ENCODE peak calls at places on chromosomes 2 and 18, in seven cellular contexts. K is GM12891, A is stomach, F is prostate gland, X is sigmoid colon, I is suprapubic skin, W is GM23338. C is an unnamed sample.

GRCh38 chr18:27695054-27695453 is 481.9 kb downstream of the CDH2 start:
- DNase-seq in K (no peak), A (no peak), F (no peak), X (no peak), I (no peak), W (peak; percentile 27), C (no peak)

GRCh38 chr2:99597616-99598015 is 107.8 kb upstream of the REV1 start:
- DNase-seq in K (no peak), A (no peak), F (no peak), X (no peak), I (no peak), W (no peak), C (no peak)

GRCh38 chr2:189835855-189836558 is 51.8 kb downstream of the PMS1 start:
- DNase-seq in K (no peak), A (no peak), F (no peak), X (no peak), I (no peak), W (no peak), C (no peak)

GRCh38 chr2:119760876-119761275 is 1.2 kb downstream of the PTPN4 start:
- DNase-seq in K (no peak), A (no peak), F (no peak), X (no peak), I (no peak), W (no peak), C (no peak)

GRCh38 chr2:74843371-74844298 is 9.7 kb downstream of the HK2 start:
- DNase-seq in K (no peak), A (no peak), F (no peak), X (peak; percentile 69), I (no peak), W (no peak), C (no peak)

GRCh38 chr2:144944506-144945230 is 424.7 kb upstream of the ZEB2 start:
- DNase-seq in K (no peak), A (no peak), F (no peak), X (no peak), I (no peak), W (no peak), C (no peak)

GRCh38 chr2:113225505-113226259 is 51.9 kb downstream of the PSD4 start:
- DNase-seq in K (no peak), A (no peak), F (no peak), X (peak; percentile 66), I (no peak), W (peak; percentile 83), C (no peak)

GRCh38 chr2:236654496-236654895 is 84.9 kb downstream of the ACKR3 start:
- DNase-seq in K (no peak), A (no peak), F (no peak), X (no peak), I (peak; percentile 39), W (no peak), C (no peak)

GRCh38 chr2:177783835-177784448 is 288.6 kb downstream of the PDE11A start:
- DNase-seq in K (no peak), A (no peak), F (peak; percentile 65), X (no peak), I (no peak), W (no peak), C (no peak)

GRCh38 chr2:8583400-8584173 is 98.3 kb upstream of the ID2 start:
- DNase-seq in K (peak; percentile 83), A (peak; percentile 99), F (peak; percentile 97), X (peak; percentile 98), I (peak; percentile 91), W (peak; percentile 96), C (peak; percentile 98)
- TF ChIP-seq POLR2AphosphoS5 in K (no peak), A (peak; percentile 72), F (peak; percentile 84), X (peak; percentile 81), I (no peak), W (peak; percentile 87), C (peak; percentile 70)

DNA sequence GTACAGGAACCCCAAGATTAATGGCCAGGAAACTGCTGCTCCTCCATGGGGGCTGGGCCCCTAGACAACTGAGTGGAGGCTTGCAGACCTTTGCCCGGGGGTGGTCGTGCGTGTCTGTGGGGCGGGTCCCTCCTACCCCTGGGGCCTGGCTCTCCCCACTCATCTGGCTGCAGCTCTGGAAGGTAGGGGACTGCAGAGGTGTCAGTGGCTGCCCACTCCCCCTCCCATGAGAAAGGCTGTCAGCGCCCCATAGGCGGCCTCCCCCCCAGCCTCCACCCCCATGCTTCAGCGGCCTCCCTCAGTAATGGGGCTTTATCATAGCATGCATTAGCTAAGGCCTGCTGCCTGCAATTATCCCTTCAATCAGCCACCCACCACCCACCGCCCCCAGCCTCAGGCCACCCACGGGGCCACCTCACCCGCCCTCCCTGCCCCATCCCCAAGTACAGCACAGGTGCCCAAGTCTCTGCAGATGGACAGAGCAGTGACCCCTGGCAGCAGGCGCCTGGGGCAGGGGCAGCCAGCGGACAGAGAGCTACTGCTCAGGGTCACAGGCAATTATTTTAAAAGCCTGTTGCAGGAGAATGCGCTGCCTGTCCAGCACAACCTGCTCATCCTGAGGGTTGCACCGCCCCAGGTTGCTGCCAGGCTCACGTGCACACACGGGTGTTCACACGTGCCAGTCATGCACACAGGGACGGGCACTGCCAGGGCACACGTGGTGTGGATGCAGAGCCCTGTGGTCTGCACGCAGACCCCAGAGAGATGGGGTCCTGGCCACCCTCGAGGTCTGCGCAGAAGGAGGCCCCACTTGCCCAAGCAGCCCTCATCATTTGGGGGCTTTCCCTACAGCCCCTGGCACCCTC is 9.1 kb upstream of the ECEL1 start:
- DNase-seq in K (no peak), A (no peak), F (no peak), X (no peak), I (no peak), W (no peak), C (no peak)
- TF ChIP-seq POLR2AphosphoS5 in K (no peak), A (no peak), F (no peak), X (no peak), I (no peak), W (no peak), C (no peak)

GRCh38 chr2:37526856-37527255 is 144.6 kb downstream of the CDC42EP3 start:
- DNase-seq in K (no peak), A (no peak), F (no peak), X (no peak), I (no peak), W (no peak), C (no peak)

GRCh38 chr2:37527362-37527761 is 144.1 kb downstream of the CDC42EP3 start:
- DNase-seq in K (no peak), A (no peak), F (no peak), X (no peak), I (no peak), W (no peak), C (no peak)

GRCh38 chr2:37526323-37526722 is 145.1 kb downstream of the CDC42EP3 start:
- DNase-seq in K (no peak), A (no peak), F (no peak), X (no peak), I (no peak), W (no peak), C (no peak)

GRCh38 chr2:37523861-37524362 is 147.5 kb downstream of the CDC42EP3 start:
- DNase-seq in K (no peak), A (no peak), F (peak; percentile 27), X (peak; percentile 86), I (no peak), W (no peak), C (no peak)
- TF ChIP-seq POLR2AphosphoS5 in K (no peak), A (no peak), F (no peak), X (peak; percentile 70), I (no peak), W (no peak), C (peak; percentile 76)

DNA sequence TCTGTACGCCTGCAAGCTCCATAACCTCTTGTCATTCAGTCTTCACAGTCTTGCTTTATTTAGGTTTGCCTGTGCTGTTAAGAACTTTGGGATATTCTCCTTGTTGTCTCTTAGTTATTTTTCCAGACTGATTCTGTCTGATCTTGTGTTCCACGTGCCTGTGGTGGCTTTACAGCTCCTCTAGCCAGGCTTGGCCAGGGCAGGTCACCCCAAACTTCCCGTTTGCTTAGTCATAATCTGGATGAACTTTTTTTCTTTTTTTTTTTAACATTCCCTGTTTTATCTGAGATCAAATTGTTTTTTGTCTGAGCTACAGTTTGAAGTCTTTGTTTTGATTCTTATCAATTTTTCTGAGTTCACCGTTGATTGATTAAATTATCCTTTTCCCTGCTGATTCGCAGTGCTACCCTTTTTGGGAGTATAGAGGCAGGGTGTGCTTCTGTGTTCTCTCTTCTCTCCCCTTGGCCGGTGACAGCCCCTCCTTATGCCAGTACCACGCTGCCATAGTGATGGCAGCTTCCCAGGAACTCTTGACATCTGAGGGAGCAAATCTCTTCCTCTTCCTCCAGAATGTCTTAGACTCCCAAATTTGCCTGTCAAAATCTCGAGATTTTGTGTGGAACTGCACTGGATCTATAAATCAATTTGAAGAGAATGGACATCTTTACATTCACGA is 2.5 kb downstream of the SP100 start:
- DNase-seq in K (no peak), A (no peak), F (no peak), X (no peak), I (no peak), W (no peak), C (no peak)
- TF ChIP-seq POLR2AphosphoS5 in K (no peak), A (no peak), F (no peak), X (no peak), I (no peak), W (no peak), C (no peak)

GRCh38 chr2:23036683-23037082 is 348.3 kb upstream of the KLHL29 start:
- DNase-seq in K (no peak), A (no peak), F (no peak), X (no peak), I (no peak), W (no peak), C (no peak)

GRCh38 chr2:23042176-23042909 is 342.6 kb upstream of the KLHL29 start:
- DNase-seq in K (no peak), A (no peak), F (no peak), X (no peak), I (no peak), W (no peak), C (no peak)

GRCh38 chr2:23037596-23037995 is 347.4 kb upstream of the KLHL29 start:
- DNase-seq in K (no peak), A (no peak), F (no peak), X (no peak), I (no peak), W (no peak), C (no peak)

GRCh38 chr2:23041443-23041842 is 343.5 kb upstream of the KLHL29 start:
- DNase-seq in K (no peak), A (no peak), F (no peak), X (no peak), I (no peak), W (no peak), C (no peak)
- TF ChIP-seq POLR2AphosphoS5 in K (no peak), A (no peak), F (no peak), X (no peak), I (no peak), W (no peak), C (no peak)

GRCh38 chr2:204544961-204545860 is at the start of gene PARD3B:
- DNase-seq in K (peak; percentile 11), A (peak; percentile 74), F (peak; percentile 45), X (peak; percentile 78), I (peak; percentile 75), W (peak; percentile 86), C (no peak)
- TF ChIP-seq POLR2AphosphoS5 in K (no peak), A (peak; percentile 14), F (no peak), X (peak; percentile 17), I (no peak), W (no peak), C (peak; percentile 33)

GRCh38 chr2:161136696-161137324 is 23.4 kb upstream of the TANK start:
- DNase-seq in K (no peak), A (no peak), F (no peak), X (no peak), I (no peak), W (no peak), C (no peak)
- TF ChIP-seq POLR2AphosphoS5 in K (peak; percentile 85), A (peak; percentile 55), F (peak; percentile 26), X (peak; percentile 62), I (no peak), W (no peak), C (peak; percentile 40)